ENCODE peak calls at places on chromosomes 11 and 22, in seven cellular contexts. U is SJSA1; R is psoas muscle; E is transverse colon; K is HCT116; W is effector memory CD8-positive, alpha-beta T cell; G is left colon. I is an unnamed sample.

GRCh38 chr11:78474451-78474850 is 56.8 kb upstream of the GAB2 start:
- DNase-seq in U (no peak), R (no peak), E (no peak), K (no peak), W (no peak), G (no peak), I (no peak)

GRCh38 chr11:123061403-123062157 is at the start of gene HSPA8:
- DNase-seq in U (no peak), R (peak), E (peak), K (no peak), W (peak), G (peak), I (peak)

GRCh38 chr22:37672920-37673453 is 2.4 kb upstream of the LGALS1 start:
- DNase-seq in U (no peak), R (no peak), E (peak), K (no peak), W (no peak), G (no peak), I (no peak)

GRCh38 chr11:19714387-19715363 is 2.0 kb downstream of the NAV2 start:
- DNase-seq in U (peak), R (peak), E (no peak), K (no peak), W (no peak), G (peak), I (peak)

GRCh38 chr22:19526702-19527111 is 2.5 kb upstream of the CLDN5 start:
- DNase-seq in U (no peak), R (no peak), E (no peak), K (no peak), W (no peak), G (no peak), I (no peak)

GRCh38 chr11:57778318-57779037 is 16.9 kb downstream of the CTNND1 start:
- DNase-seq in U (peak), R (peak), E (peak), K (peak), W (no peak), G (peak), I (peak)

GRCh38 chr11:58923300-58923788 is 15.9 kb upstream of the GLYATL1 start:
- DNase-seq in U (peak), R (no peak), E (peak), K (peak), W (no peak), G (no peak), I (no peak)

GRCh38 chr11:64788321-64789215 is 10.2 kb upstream of the SF1 start:
- DNase-seq in U (no peak), R (no peak), E (no peak), K (no peak), W (no peak), G (peak), I (peak)

GRCh38 chr11:27574342-27574741 is 67.8 kb upstream of the LIN7C start:
- DNase-seq in U (no peak), R (no peak), E (no peak), K (no peak), W (no peak), G (no peak), I (no peak)

GRCh38 chr11:23310276-23310675 is 450.0 kb upstream of the CCDC179 start:
- DNase-seq in U (no peak), R (no peak), E (no peak), K (no peak), W (no peak), G (no peak), I (no peak)